ENCODE peak calls at places on chromosomes 7 and 10, in six cellular contexts. V, X, D, I, K and O are unnamed samples.
A peak's percentile ranks its signal among the peaks of the same experiment; 100 is the strongest.

GRCh38 chr7:157983442-157984137 is 604.0 kb downstream of the PTPRN2 start:
- DNase-seq in K (no peak), D (no peak), X (no peak), V (no peak), I (no peak), O (no peak)

GRCh38 chr10:121240011-121240410 is 358.2 kb downstream of the FGFR2 start:
- DNase-seq in X (no peak), D (no peak), I (no peak), V (no peak), K (no peak), O (no peak)

GRCh38 chr7:7808156-7808555 is 89.7 kb upstream of the RPA3 start:
- DNase-seq in X (no peak), I (peak; percentile 39), K (no peak), D (no peak), V (no peak), O (no peak)

GRCh38 chr10:53395449-53395848 is 622.9 kb upstream of the MBL2 start:
- DNase-seq in X (no peak), V (no peak), I (no peak), D (no peak), K (no peak), O (peak; percentile 23)

GRCh38 chr10:92486637-92487036 is 87.3 kb downstream of the IDE start:
- DNase-seq in X (peak; percentile 98), D (no peak), K (no peak), V (no peak), I (no peak), O (no peak)

GRCh38 chr10:32049113-32049512 is 7.1 kb downstream of the KIF5B start:
- DNase-seq in X (no peak), V (no peak), K (no peak), I (no peak), D (no peak), O (no peak)

GRCh38 chr7:112422842-112423496 is 27.3 kb upstream of the IFRD1 start:
- DNase-seq in K (no peak), V (no peak), X (peak; percentile 64), I (peak; percentile 49), D (peak; percentile 90), O (peak; percentile 83)

GRCh38 chr10:6516877-6517276 is 63.2 kb downstream of the PRKCQ start:
- DNase-seq in K (no peak), V (no peak), I (no peak), X (no peak), D (no peak), O (no peak)

GRCh38 chr10:46048152-46048551 is 2.1 kb upstream of the MSMB start:
- DNase-seq in D (no peak), I (no peak), K (no peak), V (no peak), X (no peak), O (no peak)

GRCh38 chr10:50528206-50528605 is 95.5 kb downstream of the SGMS1 start:
- DNase-seq in K (no peak), I (no peak), X (no peak), D (no peak), V (no peak), O (no peak)

GRCh38 chr7:104453190-104453589 is 124.8 kb downstream of the LHFPL3 start:
- DNase-seq in X (no peak), K (no peak), I (no peak), D (no peak), V (no peak), O (no peak)

GRCh38 chr7:44278451-44279161 is 46.8 kb downstream of the CAMK2B start:
- DNase-seq in D (no peak), V (no peak), X (no peak), K (no peak), I (no peak), O (peak; percentile 18)

GRCh38 chr7:14235056-14235455 is 245.6 kb upstream of the ETV1 start:
- DNase-seq in X (no peak), I (no peak), K (no peak), D (no peak), V (no peak), O (no peak)

GRCh38 chr10:65571011-65571570 is 1354.7 kb upstream of the LRRTM3 start:
- DNase-seq in K (no peak), V (no peak), D (no peak), I (peak; percentile 86), X (peak; percentile 30), O (peak; percentile 34)

GRCh38 chr10:103784089-103784488 is 71.3 kb downstream of the SH3PXD2A start:
- DNase-seq in X (no peak), I (no peak), D (no peak), V (no peak), K (no peak), O (no peak)

GRCh38 chr7:1324028-1324900 is 91.6 kb downstream of the UNCX start:
- DNase-seq in K (no peak), X (no peak), V (no peak), I (no peak), D (no peak), O (no peak)

GRCh38 chr7:137360087-137360679 is 16.6 kb upstream of the PTN start:
- DNase-seq in D (no peak), X (no peak), K (no peak), I (peak; percentile 4), V (no peak), O (no peak)

GRCh38 chr10:32271617-32272016 is 75.3 kb downstream of the EPC1 start:
- DNase-seq in X (no peak), D (no peak), I (no peak), V (no peak), K (no peak), O (no peak)

GRCh38 chr10:63483983-63484382 is 18.2 kb upstream of the JMJD1C start:
- DNase-seq in X (no peak), K (no peak), V (no peak), I (no peak), D (no peak), O (no peak)

GRCh38 chr10:52030975-52031374 is 283.1 kb upstream of the DKK1 start:
- DNase-seq in I (no peak), D (no peak), X (no peak), K (no peak), V (no peak), O (no peak)

GRCh38 chr7:13541326-13541725 is 448.1 kb downstream of the ETV1 start:
- DNase-seq in I (no peak), X (no peak), V (no peak), K (no peak), D (no peak), O (no peak)

GRCh38 chr7:79822620-79823240 is 311.9 kb upstream of the GNAI1 start:
- DNase-seq in D (no peak), I (peak; percentile 85), V (no peak), X (no peak), K (no peak), O (no peak)

GRCh38 chr10:6037975-6038624 is 24.1 kb downstream of the IL2RA start:
- DNase-seq in X (no peak), I (no peak), K (no peak), D (no peak), V (no peak), O (no peak)

GRCh38 chr10:101778781-101779543 is 3.0 kb upstream of the FGF8 start:
- DNase-seq in X (no peak), D (no peak), V (no peak), K (no peak), I (no peak), O (peak; percentile 94)

GRCh38 chr7:139623518-139623917 is 100.0 kb downstream of the CLEC2L start:
- DNase-seq in I (peak; percentile 31), X (no peak), K (peak; percentile 16), V (no peak), D (no peak), O (no peak)

GRCh38 chr10:51804861-51805260 is 105.5 kb upstream of the CSTF2T start:
- DNase-seq in V (no peak), X (no peak), I (no peak), D (no peak), K (no peak), O (no peak)

GRCh38 chr7:22548313-22548712 is 48.3 kb upstream of the STEAP1B start:
- DNase-seq in V (no peak), I (no peak), D (no peak), K (no peak), X (no peak), O (no peak)

GRCh38 chr10:77004917-77005564 is 632.6 kb downstream of the KCNMA1 start:
- DNase-seq in I (peak; percentile 72), X (no peak), K (no peak), D (no peak), V (no peak), O (peak; percentile 37)